ENCODE peak calls at places on chromosome 12, in ten cellular contexts. E is ascending aorta, S is SK-N-SH, H is HFF-Myc, L is neural progenitor cell, K is brain microvascular endothelial cell, A is breast epithelium, T is epithelial cell of esophagus, I is left ventricle myocardium inferior, R is adrenal gland. P is an unnamed sample.
A peak's percentile ranks its signal among the peaks of the same experiment; 100 is the strongest.

GRCh38 chr12:108046633-108047032 is 82.5 kb upstream of the WSCD2 start:
- DNase-seq in E (no peak), S (no peak), H (no peak), L (no peak), K (no peak), A (no peak), T (no peak), I (no peak), R (no peak), P (no peak)

GRCh38 chr12:29611906-29612305 is 114.4 kb upstream of the OVCH1 start:
- DNase-seq in E (no peak), S (no peak), H (no peak), L (no peak), K (peak; percentile 80), A (no peak), T (no peak), I (no peak), R (no peak), P (peak; percentile 82)

GRCh38 chr12:93526786-93527428 is 45.6 kb upstream of the SOCS2 start:
- DNase-seq in E (no peak), S (no peak), H (peak; percentile 77), L (peak; percentile 15), K (peak; percentile 95), A (no peak), T (peak; percentile 82), I (no peak), R (peak; percentile 51), P (peak; percentile 91)

GRCh38 chr12:124032265-124032886 is 59.4 kb downstream of the ZNF664 start:
- DNase-seq in E (no peak), S (peak; percentile 83), H (peak; percentile 47), L (peak; percentile 64), K (peak; percentile 57), A (no peak), T (peak; percentile 69), I (no peak), R (peak; percentile 51), P (peak; percentile 64)

GRCh38 chr12:45407967-45408743 is 192.3 kb downstream of the ANO6 start:
- DNase-seq in E (no peak), S (no peak), H (no peak), L (no peak), K (no peak), A (no peak), T (no peak), I (no peak), R (no peak), P (no peak)

GRCh38 chr12:123914726-123915345 is 57.8 kb downstream of the CCDC92 start:
- DNase-seq in E (no peak), S (no peak), H (no peak), L (peak; percentile 15), K (no peak), A (no peak), T (no peak), I (no peak), R (no peak), P (no peak)

GRCh38 chr12:34400423-34400881 is 378.2 kb downstream of the ALG10 start:
- DNase-seq in E (no peak), S (peak; percentile 1), H (no peak), L (no peak), K (no peak), A (peak; percentile 20), T (no peak), I (peak; percentile 10), R (peak; percentile 9), P (no peak)

GRCh38 chr12:7650091-7650490 is 15.6 kb downstream of the APOBEC1 start:
- DNase-seq in E (no peak), S (no peak), H (no peak), L (no peak), K (no peak), A (no peak), T (peak; percentile 11), I (no peak), R (no peak), P (no peak)

GRCh38 chr12:71551529-71551928 is 111.9 kb downstream of the LGR5 start:
- DNase-seq in E (no peak), S (peak; percentile 22), H (no peak), L (peak; percentile 25), K (no peak), A (no peak), T (peak; percentile 33), I (no peak), R (no peak), P (peak; percentile 20)

GRCh38 chr12:108355069-108355468 is 16.0 kb upstream of the CMKLR1 start:
- DNase-seq in E (no peak), S (no peak), H (no peak), L (no peak), K (no peak), A (no peak), T (no peak), I (no peak), R (no peak), P (no peak)

GRCh38 chr12:12217018-12217359 is 49.9 kb downstream of the LRP6 start:
- DNase-seq in E (no peak), S (no peak), H (no peak), L (no peak), K (no peak), A (no peak), T (no peak), I (no peak), R (no peak), P (no peak)

GRCh38 chr12:130128764-130129735 is 33.2 kb upstream of the FZD10 start:
- DNase-seq in E (no peak), S (no peak), H (no peak), L (no peak), K (no peak), A (no peak), T (no peak), I (no peak), R (no peak), P (no peak)

GRCh38 chr12:96457191-96457930 is 32.0 kb upstream of the CFAP54 start:
- DNase-seq in E (no peak), S (no peak), H (no peak), L (no peak), K (no peak), A (no peak), T (peak; percentile 83), I (no peak), R (no peak), P (no peak)

GRCh38 chr12:80846930-80847329 is 90.8 kb downstream of the LIN7A start:
- DNase-seq in E (no peak), S (no peak), H (no peak), L (no peak), K (no peak), A (no peak), T (no peak), I (no peak), R (no peak), P (no peak)

GRCh38 chr12:85835810-85836715 is at the start of gene RASSF9:
- DNase-seq in E (no peak), S (no peak), H (no peak), L (peak; percentile 18), K (peak; percentile 61), A (peak; percentile 71), T (peak; percentile 78), I (peak; percentile 58), R (no peak), P (peak; percentile 92)

GRCh38 chr12:49697808-49698207 is 9.4 kb downstream of the FMNL3 start:
- DNase-seq in E (no peak), S (no peak), H (no peak), L (no peak), K (no peak), A (no peak), T (no peak), I (no peak), R (no peak), P (no peak)
- H3K4me3 ChIP-seq in E (no peak overlapping the region), S (no peak overlapping the region), H (no peak overlapping the region), L (no peak overlapping the region), K (no peak overlapping the region), A (no peak overlapping the region), T (no peak overlapping the region), I (no peak overlapping the region), R (no peak overlapping the region), P (no peak overlapping the region)

GRCh38 chr12:57811028-57811755 is 7.3 kb downstream of the AVIL start:
- DNase-seq in E (no peak), S (no peak), H (no peak), L (no peak), K (no peak), A (no peak), T (no peak), I (no peak), R (no peak), P (no peak)
- TF ChIP-seq CTCF in E (no peak), S (no peak), H (no peak), L (no peak), K (no peak), A (no peak), T (no peak), I (no peak), R (no peak), P (no peak)

GRCh38 chr12:118103601-118104382 is at the start of gene VSIG10:
- DNase-seq in E (peak; percentile 9), S (peak; percentile 95), H (no peak), L (peak; percentile 81), K (no peak), A (peak; percentile 60), T (peak; percentile 51), I (peak; percentile 77), R (peak; percentile 79), P (peak; percentile 65)

GRCh38 chr12:118103231-118103600 is 595 bp downstream of the VSIG10 start:
- DNase-seq in E (no peak), S (no peak), H (no peak), L (no peak), K (no peak), A (no peak), T (no peak), I (no peak), R (no peak), P (peak; percentile 30)

GRCh38 chr12:118102070-118102469 is 1.7 kb downstream of the VSIG10 start:
- DNase-seq in E (no peak), S (no peak), H (no peak), L (no peak), K (no peak), A (peak; percentile 52), T (peak; percentile 85), I (no peak), R (no peak), P (no peak)

GRCh38 chr12:118101051-118101450 is 2.8 kb downstream of the VSIG10 start:
- DNase-seq in E (no peak), S (no peak), H (no peak), L (no peak), K (no peak), A (no peak), T (no peak), I (no peak), R (no peak), P (no peak)

GRCh38 chr12:118102609-118103008 is 1.2 kb downstream of the VSIG10 start:
- DNase-seq in E (no peak), S (peak; percentile 29), H (no peak), L (no peak), K (no peak), A (no peak), T (no peak), I (no peak), R (no peak), P (no peak)
- H3K4me3 ChIP-seq in E (peak overlapping the region; percentile 96), S (peak overlapping the region; percentile 79), H (peak overlapping the region; percentile 73), L (peak overlapping the region; percentile 90), K (peak overlapping the region; percentile 71), A (peak overlapping the region; percentile 84), T (peak overlapping the region; percentile 61), I (peak overlapping the region; percentile 92), R (peak overlapping the region; percentile 11), P (peak overlapping the region; percentile 64)

GRCh38 chr12:113826805-113827204 is 139.3 kb downstream of the RBM19 start:
- DNase-seq in E (no peak), S (no peak), H (no peak), L (no peak), K (no peak), A (no peak), T (no peak), I (no peak), R (no peak), P (no peak)
- TF ChIP-seq CTCF in E (no peak), S (peak; percentile 16), H (no peak), L (peak; percentile 38), K (peak; percentile 25), A (no peak), T (no peak), I (no peak), R (no peak), P (peak; percentile 20)